ENCODE peak calls at places on chromosomes 2 and 18, in five cellular contexts. One of them, this sample, is unnamed.

GRCh38 chr2:67839668-67840067 is 223.1 kb downstream of the C1D start:
- DNase-seq in endothelial cell: no peak
- DNase-seq in heart left ventricle: no peak
- DNase-seq in body of pancreas: no peak
- DNase-seq in hepatocyte: no peak
- DNase-seq in this sample: no peak

GRCh38 chr2:28658369-28658768 is 93.3 kb upstream of the PPP1CB start:
- DNase-seq in endothelial cell: no peak
- DNase-seq in body of pancreas: no peak
- DNase-seq in heart left ventricle: no peak
- DNase-seq in hepatocyte: peak; percentile 40
- DNase-seq in this sample: no peak

GRCh38 chr2:234670804-234671203 is 173.9 kb upstream of the ARL4C start:
- DNase-seq in endothelial cell: no peak
- DNase-seq in hepatocyte: no peak
- DNase-seq in heart left ventricle: no peak
- DNase-seq in body of pancreas: no peak
- DNase-seq in this sample: no peak

GRCh38 chr2:99255491-99256318 is at the start of gene LYG2:
- DNase-seq in heart left ventricle: no peak
- DNase-seq in hepatocyte: no peak
- DNase-seq in endothelial cell: peak; percentile 16
- DNase-seq in body of pancreas: no peak
- DNase-seq in this sample: no peak

GRCh38 chr2:71948781-71949536 is 198.7 kb downstream of the CYP26B1 start:
- DNase-seq in heart left ventricle: no peak
- DNase-seq in body of pancreas: no peak
- DNase-seq in hepatocyte: no peak
- DNase-seq in endothelial cell: no peak
- DNase-seq in this sample: no peak

GRCh38 chr2:95234806-95235205 is 27.5 kb downstream of the ZNF892 start:
- DNase-seq in body of pancreas: no peak
- DNase-seq in hepatocyte: no peak
- DNase-seq in heart left ventricle: no peak
- DNase-seq in endothelial cell: no peak
- DNase-seq in this sample: no peak

GRCh38 chr2:133726906-133727305 is 158.6 kb upstream of the NCKAP5 start:
- DNase-seq in body of pancreas: no peak
- DNase-seq in endothelial cell: no peak
- DNase-seq in hepatocyte: no peak
- DNase-seq in heart left ventricle: no peak
- DNase-seq in this sample: no peak

GRCh38 chr18:63368611-63369010 is 1.6 kb upstream of the KDSR start:
- DNase-seq in hepatocyte: no peak
- DNase-seq in endothelial cell: no peak
- DNase-seq in heart left ventricle: no peak
- DNase-seq in body of pancreas: no peak
- DNase-seq in this sample: no peak

GRCh38 chr2:193690572-193690971 is 1495.8 kb upstream of the TMEFF2 start:
- DNase-seq in body of pancreas: no peak
- DNase-seq in hepatocyte: no peak
- DNase-seq in heart left ventricle: no peak
- DNase-seq in endothelial cell: no peak
- DNase-seq in this sample: no peak

GRCh38 chr2:69581774-69582581 is 61.6 kb downstream of the AAK1 start:
- DNase-seq in body of pancreas: peak; percentile 56
- DNase-seq in heart left ventricle: peak; percentile 20
- DNase-seq in hepatocyte: no peak
- DNase-seq in endothelial cell: no peak
- DNase-seq in this sample: no peak

GRCh38 chr2:127423476-127423840 is 5.2 kb downstream of the PROC start:
- DNase-seq in heart left ventricle: no peak
- DNase-seq in body of pancreas: no peak
- DNase-seq in endothelial cell: no peak
- DNase-seq in hepatocyte: peak; percentile 70
- DNase-seq in this sample: peak; percentile 30

GRCh38 chr2:200288670-200289429 is 17.6 kb upstream of the SPATS2L start:
- DNase-seq in heart left ventricle: no peak
- DNase-seq in endothelial cell: no peak
- DNase-seq in body of pancreas: peak; percentile 16
- DNase-seq in hepatocyte: no peak
- DNase-seq in this sample: no peak

GRCh38 chr2:72173640-72174321 is 26.1 kb upstream of the CYP26B1 start:
- DNase-seq in hepatocyte: no peak
- DNase-seq in body of pancreas: no peak
- DNase-seq in heart left ventricle: no peak
- DNase-seq in endothelial cell: no peak
- DNase-seq in this sample: no peak

GRCh38 chr2:195694553-195694952 is 37.5 kb downstream of the SLC39A10 start:
- DNase-seq in hepatocyte: no peak
- DNase-seq in heart left ventricle: no peak
- DNase-seq in body of pancreas: no peak
- DNase-seq in endothelial cell: no peak
- DNase-seq in this sample: no peak

GRCh38 chr2:36487947-36488346 is 110.0 kb downstream of the FEZ2 start:
- DNase-seq in heart left ventricle: no peak
- DNase-seq in endothelial cell: no peak
- DNase-seq in body of pancreas: no peak
- DNase-seq in hepatocyte: no peak
- DNase-seq in this sample: no peak

GRCh38 chr2:221001377-221001776 is 570.7 kb downstream of the EPHA4 start:
- DNase-seq in hepatocyte: no peak
- DNase-seq in endothelial cell: no peak
- DNase-seq in body of pancreas: no peak
- DNase-seq in heart left ventricle: no peak
- DNase-seq in this sample: no peak

GRCh38 chr2:99615247-99615771 is 125.5 kb upstream of the REV1 start:
- DNase-seq in endothelial cell: no peak
- DNase-seq in heart left ventricle: no peak
- DNase-seq in body of pancreas: no peak
- DNase-seq in hepatocyte: no peak
- DNase-seq in this sample: no peak

GRCh38 chr2:129877795-129878775 is 101.4 kb upstream of the RAB6C start:
- DNase-seq in hepatocyte: peak; percentile 22
- DNase-seq in body of pancreas: no peak
- DNase-seq in endothelial cell: no peak
- DNase-seq in heart left ventricle: no peak
- DNase-seq in this sample: no peak

GRCh38 chr18:57095884-57096283 is 51.0 kb upstream of the BOD1L2 start:
- DNase-seq in hepatocyte: no peak
- DNase-seq in heart left ventricle: no peak
- DNase-seq in endothelial cell: peak; percentile 27
- DNase-seq in body of pancreas: no peak
- DNase-seq in this sample: no peak

GRCh38 chr18:8324343-8325065 is 284.7 kb upstream of the RAB12 start:
- DNase-seq in heart left ventricle: no peak
- DNase-seq in endothelial cell: no peak
- DNase-seq in body of pancreas: no peak
- DNase-seq in hepatocyte: no peak
- DNase-seq in this sample: no peak

GRCh38 chr2:236769981-236770671 is 200.5 kb downstream of the ACKR3 start:
- DNase-seq in body of pancreas: no peak
- DNase-seq in hepatocyte: peak; percentile 72
- DNase-seq in endothelial cell: no peak
- DNase-seq in heart left ventricle: no peak
- DNase-seq in this sample: no peak

GRCh38 chr2:107804608-107805498 is 21.8 kb upstream of the RGPD4 start:
- DNase-seq in body of pancreas: no peak
- DNase-seq in hepatocyte: no peak
- DNase-seq in endothelial cell: no peak
- DNase-seq in heart left ventricle: no peak
- DNase-seq in this sample: no peak

GRCh38 chr2:106843910-106844250 is 42.1 kb downstream of the ST6GAL2 start:
- DNase-seq in body of pancreas: no peak
- DNase-seq in endothelial cell: no peak
- DNase-seq in hepatocyte: no peak
- DNase-seq in heart left ventricle: no peak
- DNase-seq in this sample: no peak

GRCh38 chr2:70328921-70329561 is 27.2 kb upstream of the FAM136A start:
- DNase-seq in body of pancreas: peak; percentile 65
- DNase-seq in hepatocyte: peak; percentile 80
- DNase-seq in endothelial cell: no peak
- DNase-seq in heart left ventricle: no peak
- DNase-seq in this sample: no peak

GRCh38 chr2:231672617-231673347 is 35.5 kb upstream of the PTMA start:
- DNase-seq in endothelial cell: peak; percentile 73
- DNase-seq in heart left ventricle: peak; percentile 74
- DNase-seq in body of pancreas: no peak
- DNase-seq in hepatocyte: peak; percentile 81
- DNase-seq in this sample: peak; percentile 46

GRCh38 chr18:56986829-56987228 is 160.1 kb upstream of the BOD1L2 start:
- DNase-seq in heart left ventricle: no peak
- DNase-seq in endothelial cell: no peak
- DNase-seq in hepatocyte: peak; percentile 5
- DNase-seq in body of pancreas: no peak
- DNase-seq in this sample: no peak

GRCh38 chr2:128600606-128601297 is 282.1 kb upstream of the HS6ST1 start:
- DNase-seq in endothelial cell: no peak
- DNase-seq in heart left ventricle: no peak
- DNase-seq in hepatocyte: no peak
- DNase-seq in body of pancreas: peak; percentile 0
- DNase-seq in this sample: no peak

GRCh38 chr18:21453512-21453862 is 147.0 kb downstream of the ESCO1 start:
- DNase-seq in heart left ventricle: no peak
- DNase-seq in endothelial cell: no peak
- DNase-seq in hepatocyte: no peak
- DNase-seq in body of pancreas: no peak
- DNase-seq in this sample: no peak

GRCh38 chr2:166895243-166895642 is 7.0 kb downstream of the XIRP2 start:
- DNase-seq in heart left ventricle: no peak
- DNase-seq in hepatocyte: no peak
- DNase-seq in endothelial cell: no peak
- DNase-seq in body of pancreas: no peak
- DNase-seq in this sample: no peak
- TF ChIP-seq CTCF in heart left ventricle: no peak
- TF ChIP-seq CTCF in hepatocyte: no peak
- TF ChIP-seq CTCF in endothelial cell: no peak
- TF ChIP-seq CTCF in body of pancreas: no peak
- TF ChIP-seq CTCF in this sample: no peak

GRCh38 chr2:12547771-12548170 is 169.0 kb upstream of the TRIB2 start:
- DNase-seq in hepatocyte: no peak
- DNase-seq in heart left ventricle: no peak
- DNase-seq in body of pancreas: no peak
- DNase-seq in endothelial cell: no peak
- DNase-seq in this sample: no peak
- TF ChIP-seq CTCF in hepatocyte: no peak
- TF ChIP-seq CTCF in heart left ventricle: no peak
- TF ChIP-seq CTCF in body of pancreas: no peak
- TF ChIP-seq CTCF in endothelial cell: peak; percentile 13
- TF ChIP-seq CTCF in this sample: no peak

DNA sequence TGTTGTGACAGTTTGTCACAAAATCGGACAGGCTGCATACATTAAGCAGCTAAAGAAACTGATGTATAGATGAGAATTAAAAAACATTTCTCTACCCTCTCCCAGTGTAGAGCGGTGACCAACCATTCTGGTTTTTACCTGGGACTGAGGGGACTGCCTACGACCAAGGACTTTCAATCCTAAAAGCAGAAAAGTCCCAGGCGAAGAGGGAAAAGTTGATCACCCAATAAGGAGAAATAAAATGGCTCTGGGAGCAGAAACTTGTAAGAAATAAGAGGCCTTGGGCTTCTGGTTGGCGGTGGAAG is 30.9 kb upstream of the YPEL5 start:
- DNase-seq in heart left ventricle: no peak
- DNase-seq in endothelial cell: no peak
- DNase-seq in body of pancreas: no peak
- DNase-seq in hepatocyte: no peak
- DNase-seq in this sample: no peak
- TF ChIP-seq CTCF in heart left ventricle: no peak
- TF ChIP-seq CTCF in endothelial cell: peak; percentile 55
- TF ChIP-seq CTCF in body of pancreas: no peak
- TF ChIP-seq CTCF in hepatocyte: no peak
- TF ChIP-seq CTCF in this sample: no peak

DNA sequence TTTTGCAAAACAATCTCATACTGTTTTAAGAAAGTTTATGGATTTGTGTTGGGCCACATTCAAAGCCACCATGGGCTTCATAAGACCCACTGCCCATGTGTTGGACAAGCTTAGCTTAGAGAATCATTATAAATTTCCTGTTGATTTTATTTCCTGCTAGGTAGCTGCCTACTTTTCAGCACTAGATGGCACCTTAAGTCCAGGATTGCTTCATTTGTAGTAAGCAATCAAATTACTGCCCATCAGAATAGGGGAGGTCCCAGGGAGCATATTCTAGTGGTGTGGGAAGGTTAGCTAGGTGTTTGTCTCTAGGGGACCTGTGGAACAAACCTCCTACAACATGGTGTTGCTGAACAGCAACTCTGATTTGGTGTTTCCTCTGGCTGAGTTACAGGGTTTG is 11.0 kb upstream of the DCDC2C start:
- DNase-seq in body of pancreas: no peak
- DNase-seq in endothelial cell: no peak
- DNase-seq in heart left ventricle: no peak
- DNase-seq in hepatocyte: no peak
- DNase-seq in this sample: no peak
- TF ChIP-seq CTCF in body of pancreas: peak; percentile 7
- TF ChIP-seq CTCF in endothelial cell: no peak
- TF ChIP-seq CTCF in heart left ventricle: no peak
- TF ChIP-seq CTCF in hepatocyte: peak; percentile 43
- TF ChIP-seq CTCF in this sample: peak; percentile 29